ENCODE peak calls at places on chromosome 6, in eight cellular contexts. S is IMR-90; D is right atrium auricular region; M is suprapubic skin; E is naive thymus-derived CD4-positive, alpha-beta T cell; L is vagina; B is MM.1S; U is thyroid gland. T is an unnamed sample. For H3K36me3 and H3K9me3, the result is how much of the 10 kb centered on the place peaks cover.

GRCh38 chr6:24743265-24743943 is 24.4 kb upstream of the C6orf62 start:
- DNase-seq in B (no peak), D (no peak), E (no peak), L (no peak), S (peak), U (no peak), M (no peak), T (no peak)

GRCh38 chr6:38391909-38392614 is 247.7 kb downstream of the BTBD9 start:
- DNase-seq in B (no peak), D (no peak), M (no peak), L (no peak), E (no peak), S (peak), U (no peak), T (no peak)

GRCh38 chr6:12403201-12403826 is 113.2 kb downstream of the EDN1 start:
- DNase-seq in B (no peak), S (peak), M (no peak), U (no peak), D (no peak), E (no peak), L (no peak), T (no peak)

GRCh38 chr6:80641591-80641990 is 535.1 kb downstream of the BCKDHB start:
- DNase-seq in M (no peak), S (peak), L (no peak), E (no peak), B (no peak), U (no peak), D (no peak), T (no peak)

GRCh38 chr6:84643778-84644177 is 120.6 kb downstream of the TBX18 start:
- DNase-seq in D (no peak), L (no peak), U (no peak), E (no peak), S (no peak), B (no peak), M (no peak), T (no peak)

GRCh38 chr6:116314878-116315277 is 35.1 kb upstream of the TSPYL1 start:
- DNase-seq in S (no peak), B (no peak), L (no peak), D (no peak), M (no peak), U (no peak), E (no peak), T (no peak)

GRCh38 chr6:168042426-168043192 is 36.4 kb downstream of the FRMD1 start:
- DNase-seq in E (no peak), D (no peak), S (no peak), B (no peak), U (no peak), M (peak), L (no peak), T (no peak)

GRCh38 chr6:70474751-70475150 is 61.4 kb downstream of the FAM135A start:
- DNase-seq in S (peak), B (no peak), L (no peak), D (no peak), M (no peak), U (no peak), E (no peak), T (no peak)

GRCh38 chr6:93391982-93392381 is 27.4 kb downstream of the EPHA7 start:
- DNase-seq in E (no peak), D (no peak), S (no peak), B (no peak), L (no peak), M (no peak), U (no peak), T (no peak)

GRCh38 chr6:1962201-1962600 is 283.2 kb downstream of the GMDS start:
- DNase-seq in L (no peak), D (no peak), E (no peak), M (no peak), U (no peak), B (no peak), S (peak), T (no peak)

GRCh38 chr6:19153270-19153980 is 683.7 kb upstream of the ID4 start:
- DNase-seq in B (no peak), E (no peak), D (peak), L (no peak), S (no peak), U (no peak), M (no peak), T (no peak)

GRCh38 chr6:67535946-67536345 is 1099.1 kb upstream of the ADGRB3 start:
- DNase-seq in B (no peak), D (no peak), M (no peak), E (no peak), S (no peak), L (no peak), U (no peak), T (no peak)

GRCh38 chr6:47438481-47439347 is 38.9 kb upstream of the CD2AP start:
- DNase-seq in S (no peak), U (peak), D (no peak), M (no peak), E (no peak), B (no peak), L (no peak), T (no peak)

GRCh38 chr6:114342826-114343781 is at the start of gene HS3ST5:
- DNase-seq in D (no peak), M (peak), L (no peak), E (no peak), S (peak), B (peak), U (peak), T (peak)

GRCh38 chr6:152769159-152769558 is 18.6 kb downstream of the VIP start:
- DNase-seq in U (no peak), M (no peak), E (no peak), B (no peak), D (no peak), L (no peak), S (no peak), T (no peak)

GRCh38 chr6:137160763-137161162 is 12.7 kb downstream of the IL22RA2 start:
- DNase-seq in M (no peak), L (no peak), B (no peak), E (no peak), U (no peak), D (no peak), S (peak), T (no peak)

GRCh38 chr6:85343428-85343827 is 106.5 kb upstream of the NT5E start:
- DNase-seq in U (no peak), S (no peak), B (no peak), M (no peak), E (no peak), L (no peak), D (no peak), T (no peak)

GRCh38 chr6:14128017-14128416 is 10.4 kb downstream of the CD83 start:
- DNase-seq in M (no peak), U (no peak), D (no peak), L (no peak), S (no peak), B (no peak), E (no peak), T (no peak)

GRCh38 chr6:131281471-131282270 is 146.4 kb downstream of the AKAP7 start:
- DNase-seq in S (peak), B (no peak), D (no peak), U (peak), M (peak), L (no peak), E (peak), T (no peak)

GRCh38 chr6:132142768-132143167 is 191.6 kb upstream of the CCN2 start:
- DNase-seq in L (no peak), S (peak), U (no peak), B (no peak), D (no peak), E (no peak), M (no peak), T (no peak)

GRCh38 chr6:108568101-108568500 is 7.4 kb downstream of the FOXO3 start:
- DNase-seq in B (peak), E (no peak), D (no peak), M (no peak), L (no peak), S (no peak), U (no peak), T (no peak)

GRCh38 chr6:167848783-167849182 is 22.1 kb downstream of the AFDN start:
- DNase-seq in L (no peak), E (no peak), S (no peak), D (no peak), B (no peak), M (no peak), U (no peak), T (no peak)

GRCh38 chr6:7479801-7480266 is 61.6 kb upstream of the DSP start:
- DNase-seq in S (peak), U (peak), L (peak), D (no peak), B (no peak), E (no peak), M (no peak), T (no peak)

DNA sequence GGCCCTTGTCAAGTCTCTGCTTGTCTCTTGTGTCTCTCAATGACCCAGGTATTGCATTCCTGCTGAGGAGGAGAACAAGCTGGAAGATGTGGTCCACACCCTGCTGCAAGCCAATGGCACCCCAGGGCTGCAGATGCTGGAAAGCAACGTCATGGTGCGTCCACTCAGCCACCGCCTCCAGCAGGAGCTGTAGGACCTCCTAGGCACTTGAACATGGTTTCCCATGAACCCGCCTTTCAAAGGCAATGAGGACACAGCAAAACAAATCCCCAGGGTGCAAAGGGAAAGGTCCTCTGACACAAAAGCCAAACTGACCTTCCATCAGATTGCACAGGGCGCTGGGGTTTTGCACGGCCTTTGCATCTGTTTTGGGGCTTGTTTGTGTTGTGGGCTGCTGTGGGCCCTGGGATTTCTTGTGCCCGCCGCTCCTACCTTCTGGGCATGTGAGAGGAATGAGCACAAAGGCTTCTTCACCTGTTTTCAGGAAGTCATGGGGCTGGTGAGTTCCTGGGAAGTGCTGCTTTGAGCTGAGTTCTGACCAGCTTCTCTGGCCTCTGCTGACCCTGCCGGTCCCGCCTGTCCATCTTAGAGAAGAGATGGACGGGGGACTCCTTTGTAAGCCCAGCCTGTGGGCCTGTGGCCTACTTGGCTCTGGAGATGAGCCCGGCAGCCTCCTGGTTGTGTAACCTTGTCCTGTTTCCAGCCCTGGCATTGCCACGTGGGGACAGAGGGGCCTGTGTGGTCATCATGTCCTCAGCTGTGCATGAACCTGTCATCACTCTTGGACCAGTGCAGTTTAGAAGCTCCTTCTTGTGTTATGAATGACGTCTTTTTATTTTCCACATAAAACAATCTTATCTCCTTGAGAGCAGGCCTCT is 151.3 kb downstream of the DTNBP1 start:
- DNase-seq in B (no peak), M (no peak), S (no peak), U (no peak), E (no peak), D (peak), L (no peak), T (no peak)
- H3K36me3 ChIP-seq in B (under half), M (half or more), S (half or more), U (under half), E (under half), D (under half), L (under half), T (half or more)

DNA sequence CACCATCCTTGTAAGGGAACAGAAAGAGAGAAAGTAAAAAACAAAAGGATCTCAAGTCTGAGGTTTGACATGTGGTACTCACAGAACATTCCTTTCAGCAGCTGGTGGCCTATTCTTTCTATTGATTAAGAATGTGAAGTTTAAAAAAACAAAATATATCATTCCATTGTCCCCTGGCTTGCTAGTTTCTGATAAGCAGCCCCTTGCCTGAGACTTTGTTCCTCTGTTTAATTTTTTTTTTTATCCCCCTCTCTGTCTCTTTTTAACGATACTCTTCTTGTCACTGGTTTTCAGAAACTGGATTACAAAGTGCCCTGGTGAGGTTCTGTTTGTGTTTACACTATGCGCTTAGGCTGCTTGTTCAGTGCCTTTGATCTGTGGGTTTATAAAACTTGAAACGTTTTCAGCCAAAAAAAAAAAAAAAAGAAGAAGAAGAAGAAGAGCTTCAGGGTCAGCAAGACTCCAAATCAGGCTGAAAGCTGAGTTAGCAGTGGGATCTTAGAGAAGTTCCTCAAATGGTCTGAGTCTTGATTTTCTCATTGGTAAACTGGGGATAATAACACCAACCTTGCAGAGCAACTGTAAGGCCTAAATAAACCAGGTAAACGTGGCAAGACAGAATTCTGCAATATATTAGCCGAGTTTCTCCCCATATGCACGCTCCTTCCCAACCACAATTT is 45.1 kb upstream of the SLC22A23 start:
- DNase-seq in E (no peak), B (no peak), U (no peak), M (no peak), L (no peak), D (no peak), S (no peak), T (no peak)
- H3K27ac ChIP-seq in E (no peak), B (no peak), U (no peak), M (no peak), L (no peak), D (no peak), S (no peak), T (no peak)

GRCh38 chr6:90106449-90106848 is 190.2 kb downstream of the BACH2 start:
- DNase-seq in M (no peak), B (no peak), D (no peak), U (no peak), L (no peak), S (no peak), E (no peak), T (no peak)

GRCh38 chr6:90103056-90103793 is 193.4 kb downstream of the BACH2 start:
- DNase-seq in U (no peak), D (no peak), E (no peak), S (no peak), B (peak), L (no peak), M (no peak), T (no peak)

GRCh38 chr6:90109141-90109540 is 187.5 kb downstream of the BACH2 start:
- DNase-seq in D (no peak), E (no peak), L (no peak), S (no peak), M (no peak), B (no peak), U (no peak), T (no peak)

GRCh38 chr6:90107721-90108364 is 188.8 kb downstream of the BACH2 start:
- DNase-seq in S (no peak), L (no peak), E (no peak), B (no peak), D (no peak), M (no peak), U (no peak), T (no peak)

DNA sequence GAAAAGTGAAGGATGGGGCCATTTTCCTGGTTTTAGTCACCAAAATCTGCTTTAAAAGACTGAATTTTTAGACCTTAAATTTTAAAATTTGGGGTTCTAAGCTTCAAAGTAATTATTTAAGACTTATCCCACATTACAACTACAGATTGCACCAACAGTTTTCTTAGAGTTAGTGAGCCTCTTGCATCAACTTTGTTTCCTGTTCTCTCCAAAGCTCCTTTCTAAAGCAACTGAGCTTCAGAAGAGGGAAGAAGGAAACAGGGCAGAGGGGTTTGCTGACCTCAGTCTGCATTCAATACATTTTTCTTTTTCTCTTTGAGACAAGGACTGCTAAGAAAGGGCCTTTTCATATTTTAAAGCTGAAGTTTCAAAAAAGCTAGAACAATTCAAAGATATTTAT is 190.9 kb downstream of the BACH2 start:
- DNase-seq in U (no peak), B (no peak), M (no peak), L (no peak), S (no peak), E (no peak), D (no peak), T (no peak)
- H3K9me3 ChIP-seq in U (under half), B (under half), M (under half), L (under half), S (under half), E (under half), D (under half), T (under half)

DNA sequence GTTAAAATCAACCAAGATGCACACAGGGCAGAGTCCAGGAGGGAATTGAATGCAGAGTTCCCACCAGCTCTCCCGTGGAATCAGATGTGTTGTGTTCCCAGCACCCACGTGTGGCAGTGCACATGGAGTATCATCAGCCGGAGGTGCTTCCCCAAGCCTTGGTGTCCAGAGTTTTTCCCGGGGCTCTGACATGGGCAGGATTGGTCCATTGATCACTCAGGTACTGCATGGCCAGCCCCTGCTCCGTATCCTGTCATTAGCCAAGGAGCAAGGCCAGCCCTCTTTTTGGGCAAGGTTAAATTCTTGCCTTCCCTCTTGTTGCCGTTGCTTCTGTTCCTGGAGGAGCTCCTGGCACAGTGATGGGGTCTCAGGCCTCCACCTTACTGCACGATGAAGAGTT is 28.6 kb upstream of the SLC22A1 start:
- DNase-seq in S (no peak), U (no peak), E (no peak), L (no peak), M (no peak), D (no peak), B (no peak), T (no peak)
- H3K36me3 ChIP-seq in S (half or more), U (under half), E (under half), L (under half), M (half or more), D (half or more), B (under half), T (half or more)

DNA sequence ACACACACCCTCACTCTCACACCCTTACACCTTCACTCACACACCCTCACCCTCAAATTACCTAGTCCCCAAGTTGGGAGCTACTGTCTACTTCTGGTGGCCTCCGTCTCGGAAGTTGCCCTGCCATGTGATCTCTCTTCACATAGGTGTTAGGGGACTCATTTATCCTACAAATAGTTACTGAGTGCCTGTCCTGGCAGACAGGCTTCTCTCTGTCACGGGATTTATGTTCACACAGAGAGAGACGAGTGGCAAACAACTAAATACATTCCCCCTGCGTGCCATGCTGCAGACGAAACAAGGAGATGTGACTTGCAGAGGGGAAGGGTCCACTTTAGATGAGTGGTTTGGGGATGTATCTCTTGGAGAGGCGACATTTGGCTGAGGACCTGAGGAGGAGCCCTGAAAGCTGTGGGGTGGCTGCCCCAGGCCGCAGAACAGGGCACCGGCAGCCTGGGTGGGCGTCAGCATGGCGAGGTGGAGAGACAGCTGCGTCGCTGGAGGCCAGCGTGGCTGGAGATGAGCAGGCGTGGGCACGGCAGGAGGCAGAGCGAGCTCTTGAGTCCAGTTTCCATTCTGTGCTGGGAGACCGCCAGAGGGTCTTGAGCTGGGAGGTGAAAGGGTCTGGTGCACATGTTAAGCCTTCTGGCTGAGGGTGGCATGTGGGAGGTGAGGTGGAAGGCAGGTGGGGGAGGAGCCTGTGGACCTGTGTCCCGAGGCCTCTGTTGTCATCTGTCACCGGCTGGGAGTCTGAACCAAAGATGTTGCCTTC is 17.2 kb downstream of the DYNLT1 start:
- DNase-seq in M (no peak), L (no peak), E (no peak), S (no peak), B (no peak), D (peak), U (no peak), T (no peak)
- H3K27ac ChIP-seq in M (no peak), L (no peak), E (peak), S (no peak), B (no peak), D (peak), U (no peak), T (no peak)

DNA sequence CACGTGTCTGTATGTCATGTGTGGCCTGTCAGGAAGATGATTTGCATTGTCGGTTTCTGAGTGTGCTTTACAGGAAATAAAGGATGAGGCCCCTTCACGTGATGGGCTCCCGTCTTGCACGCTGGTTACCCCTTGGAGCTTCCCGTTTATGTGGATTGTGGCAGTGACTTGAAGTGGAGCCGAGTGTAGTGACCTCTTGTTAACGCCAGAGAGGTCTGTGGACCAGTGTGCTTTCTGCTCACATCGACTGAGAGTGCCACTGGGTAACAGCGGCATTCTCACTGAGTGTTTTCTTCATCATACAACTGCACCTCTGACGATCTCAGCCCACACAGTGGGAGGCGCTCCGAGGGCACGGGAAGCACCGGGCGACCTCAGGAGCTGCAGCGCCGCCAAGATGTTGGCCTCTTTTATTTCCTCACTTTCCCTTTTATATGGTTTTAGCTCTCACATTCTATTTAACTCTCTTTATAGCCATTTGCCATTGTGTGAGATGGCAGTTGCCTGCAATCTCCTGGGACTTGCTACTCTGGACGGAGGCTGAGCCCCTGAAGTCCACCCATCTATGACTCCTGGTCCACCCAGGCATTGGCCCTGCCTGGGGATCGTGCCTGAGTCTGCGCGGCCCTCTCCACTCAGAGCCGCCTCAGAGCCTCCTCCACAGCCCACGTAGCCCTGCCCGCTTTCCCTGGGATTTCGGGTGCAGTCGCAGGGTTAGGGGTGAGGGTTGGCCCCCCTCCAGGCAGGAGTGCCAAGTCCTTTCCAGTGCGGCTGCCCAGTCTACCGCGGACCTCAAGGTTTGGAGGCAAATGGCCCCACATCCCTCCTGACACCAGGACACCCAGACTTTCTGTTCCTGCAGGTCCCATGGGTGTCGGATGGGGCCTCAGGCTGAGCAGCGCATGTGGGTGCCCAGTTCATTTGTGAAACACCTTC is 238.9 kb downstream of the ERMARD start:
- DNase-seq in M (peak), L (no peak), U (no peak), S (no peak), D (peak), B (no peak), E (peak), T (no peak)
- H3K9me3 ChIP-seq in M (under half), L (under half), U (under half), S (under half), D (under half), B (under half), E (under half), T (under half)

T was measured in WERI-Rb-1.